ENCODE peak calls at places on chromosomes 7 and 10, in nine cellular contexts. B is stimulated activated CD4-positive, alpha-beta T cell treated with anti-CD3 and anti-CD28 coated beads, Interleukin-4, amount 100 ng/mL, for 48 hours; G is astrocyte of the cerebellum; E is H9; K is psoas muscle; C is hypothalamus; S is mammary epithelial cell; F is IMR-90; D is activated T-cell treated with anti-CD3 and anti-CD28 coated beads for 1 hour. M is an unnamed sample.

GRCh38 chr10:98267894-98268693 is at the start of gene LOXL4:
- DNase-seq in B (no peak), G (no peak), E (no peak), K (peak; percentile 82), C (no peak), S (no peak), F (no peak), D (no peak), M (no peak)

GRCh38 chr7:13742719-13743640 is 246.5 kb downstream of the ETV1 start:
- DNase-seq in B (no peak), G (peak; percentile 52), E (peak; percentile 27), K (no peak), C (peak; percentile 24), S (peak; percentile 33), F (peak; percentile 56), D (no peak), M (peak; percentile 80)

GRCh38 chr10:89891006-89891405 is 189.6 kb downstream of the KIF20B start:
- DNase-seq in B (no peak), G (no peak), E (no peak), K (no peak), C (no peak), S (no peak), F (no peak), D (no peak), M (no peak)

GRCh38 chr7:22262538-22262937 is 94.4 kb downstream of the RAPGEF5 start:
- DNase-seq in B (no peak), G (no peak), E (no peak), K (no peak), C (no peak), S (no peak), F (no peak), D (no peak), M (no peak)

GRCh38 chr10:87038786-87039185 is 18.7 kb downstream of the FAM25A start:
- DNase-seq in B (no peak), G (no peak), E (no peak), K (no peak), C (no peak), S (peak; percentile 68), F (no peak), D (no peak), M (peak; percentile 42)

GRCh38 chr7:1359681-1360485 is 99.4 kb downstream of the MICALL2 start:
- DNase-seq in B (no peak), G (no peak), E (no peak), K (peak; percentile 32), C (no peak), S (no peak), F (no peak), D (no peak), M (no peak)

GRCh38 chr10:35133586-35133985 is 6.9 kb downstream of the CREM start:
- DNase-seq in B (no peak), G (no peak), E (no peak), K (no peak), C (no peak), S (no peak), F (no peak), D (no peak), M (peak; percentile 14)

GRCh38 chr10:81873932-81874816 is 820 bp upstream of the NRG3 start:
- DNase-seq in B (no peak), G (peak; percentile 5), E (peak; percentile 85), K (peak; percentile 56), C (peak; percentile 63), S (peak; percentile 12), F (no peak), D (no peak), M (no peak)

GRCh38 chr7:95321720-95322119 is 2.6 kb downstream of the PON1 start:
- DNase-seq in B (no peak), G (no peak), E (no peak), K (no peak), C (no peak), S (no peak), F (no peak), D (no peak), M (no peak)

GRCh38 chr10:93580824-93581223 is 14.4 kb downstream of the FFAR4 start:
- DNase-seq in B (no peak), G (no peak), E (peak; percentile 59), K (no peak), C (peak; percentile 25), S (no peak), F (peak; percentile 33), D (no peak), M (no peak)

GRCh38 chr10:49140306-49141175 is 6.7 kb upstream of the FAM170B start:
- DNase-seq in B (no peak), G (no peak), E (no peak), K (no peak), C (no peak), S (no peak), F (no peak), D (no peak), M (no peak)

GRCh38 chr7:80722596-80723141 is 84.2 kb downstream of the CD36 start:
- DNase-seq in B (no peak), G (peak; percentile 98), E (peak; percentile 48), K (peak; percentile 79), C (no peak), S (peak; percentile 99), F (peak; percentile 100), D (no peak), M (no peak)

GRCh38 chr10:24242562-24242961 is 33.6 kb downstream of the KIAA1217 start:
- DNase-seq in B (no peak), G (no peak), E (no peak), K (no peak), C (no peak), S (no peak), F (no peak), D (no peak), M (no peak)

GRCh38 chr7:105653441-105654005 is 72.2 kb upstream of the EFCAB10 start:
- DNase-seq in B (no peak), G (no peak), E (no peak), K (no peak), C (no peak), S (no peak), F (no peak), D (no peak), M (peak; percentile 32)

GRCh38 chr10:17425584-17426262 is 28.7 kb downstream of the ST8SIA6 start:
- DNase-seq in B (peak; percentile 21), G (no peak), E (no peak), K (no peak), C (no peak), S (no peak), F (no peak), D (peak; percentile 22), M (no peak)

GRCh38 chr7:32219416-32219815 is 149.2 kb upstream of the PDE1C start:
- DNase-seq in B (no peak), G (no peak), E (no peak), K (no peak), C (no peak), S (no peak), F (no peak), D (no peak), M (no peak)